ENCODE peak calls at places on chromosome 1, in five cellular contexts. One of them, this sample, is unnamed.

GRCh38 chr1:248695451-248696132 is 7.0 kb downstream of the OR14I1 start:
- DNase-seq in H9: no peak
- DNase-seq in IMR-90: peak; percentile 5
- DNase-seq in mesenchymal stem cell: no peak
- DNase-seq in H1: no peak
- DNase-seq in this sample: peak; percentile 21

GRCh38 chr1:4267381-4268261 is 367.5 kb upstream of the C1orf174 start:
- DNase-seq in H1: no peak
- DNase-seq in IMR-90: no peak
- DNase-seq in H9: no peak
- DNase-seq in mesenchymal stem cell: no peak
- DNase-seq in this sample: no peak

GRCh38 chr1:1140673-1141072 is 24.8 kb upstream of the C1orf159 start:
- DNase-seq in H9: no peak
- DNase-seq in IMR-90: no peak
- DNase-seq in H1: no peak
- DNase-seq in mesenchymal stem cell: no peak
- DNase-seq in this sample: no peak

GRCh38 chr1:224160171-224160682 is 22.8 kb upstream of the DEGS1 start:
- DNase-seq in H1: no peak
- DNase-seq in H9: no peak
- DNase-seq in mesenchymal stem cell: no peak
- DNase-seq in IMR-90: no peak
- DNase-seq in this sample: no peak

GRCh38 chr1:51070640-51071039 is 31.4 kb upstream of the C1orf185 start:
- DNase-seq in IMR-90: peak; percentile 72
- DNase-seq in H9: no peak
- DNase-seq in H1: no peak
- DNase-seq in mesenchymal stem cell: no peak
- DNase-seq in this sample: no peak

GRCh38 chr1:87510540-87510939 is 181.9 kb downstream of the LMO4 start:
- DNase-seq in mesenchymal stem cell: no peak
- DNase-seq in IMR-90: no peak
- DNase-seq in H9: no peak
- DNase-seq in H1: no peak
- DNase-seq in this sample: no peak

GRCh38 chr1:24385160-24385939 is 28.2 kb downstream of the STPG1 start:
- DNase-seq in mesenchymal stem cell: peak; percentile 50
- DNase-seq in H9: peak; percentile 74
- DNase-seq in IMR-90: peak; percentile 49
- DNase-seq in H1: peak; percentile 77
- DNase-seq in this sample: no peak

GRCh38 chr1:39574646-39575045 is 1.9 kb downstream of the PABPC4 start:
- DNase-seq in H9: no peak
- DNase-seq in H1: no peak
- DNase-seq in IMR-90: peak; percentile 35
- DNase-seq in mesenchymal stem cell: no peak
- DNase-seq in this sample: no peak

GRCh38 chr1:16605532-16605931 is 7.8 kb downstream of the NBPF1 start:
- DNase-seq in IMR-90: no peak
- DNase-seq in mesenchymal stem cell: no peak
- DNase-seq in H1: no peak
- DNase-seq in H9: peak; percentile 17
- DNase-seq in this sample: peak; percentile 85

GRCh38 chr1:165116732-165117131 is 239.8 kb downstream of the LMX1A start:
- DNase-seq in H9: no peak
- DNase-seq in mesenchymal stem cell: peak; percentile 36
- DNase-seq in IMR-90: peak; percentile 56
- DNase-seq in H1: no peak
- DNase-seq in this sample: peak; percentile 67

GRCh38 chr1:181083842-181084605 is 4.5 kb upstream of the IER5 start:
- DNase-seq in H1: no peak
- DNase-seq in H9: peak; percentile 65
- DNase-seq in IMR-90: no peak
- DNase-seq in mesenchymal stem cell: peak; percentile 61
- DNase-seq in this sample: peak; percentile 68

GRCh38 chr1:67855944-67856343 is 22.7 kb upstream of the GNG12 start:
- DNase-seq in H9: no peak
- DNase-seq in H1: no peak
- DNase-seq in mesenchymal stem cell: peak; percentile 34
- DNase-seq in IMR-90: peak; percentile 84
- DNase-seq in this sample: no peak

GRCh38 chr1:59511476-59512465 is 214.9 kb downstream of the FGGY start:
- DNase-seq in H9: no peak
- DNase-seq in IMR-90: no peak
- DNase-seq in H1: no peak
- DNase-seq in mesenchymal stem cell: no peak
- DNase-seq in this sample: no peak

GRCh38 chr1:180946537-180947507 is 34.1 kb downstream of the KIAA1614 start:
- DNase-seq in IMR-90: no peak
- DNase-seq in mesenchymal stem cell: no peak
- DNase-seq in H1: no peak
- DNase-seq in H9: no peak
- DNase-seq in this sample: no peak

GRCh38 chr1:53981220-53981619 is 35.1 kb downstream of the LRRC42 start:
- DNase-seq in mesenchymal stem cell: no peak
- DNase-seq in IMR-90: no peak
- DNase-seq in H1: no peak
- DNase-seq in H9: no peak
- DNase-seq in this sample: no peak

GRCh38 chr1:212478467-212479025 is 45.8 kb downstream of the NENF start:
- DNase-seq in H1: no peak
- DNase-seq in H9: no peak
- DNase-seq in IMR-90: no peak
- DNase-seq in mesenchymal stem cell: no peak
- DNase-seq in this sample: no peak

GRCh38 chr1:47347735-47348134 is 14.1 kb downstream of the CMPK1 start:
- DNase-seq in IMR-90: no peak
- DNase-seq in H1: no peak
- DNase-seq in mesenchymal stem cell: no peak
- DNase-seq in H9: no peak
- DNase-seq in this sample: no peak

GRCh38 chr1:6956488-6957159 is 171.4 kb downstream of the CAMTA1 start:
- DNase-seq in H9: peak; percentile 76
- DNase-seq in H1: peak; percentile 68
- DNase-seq in IMR-90: no peak
- DNase-seq in mesenchymal stem cell: no peak
- DNase-seq in this sample: no peak

GRCh38 chr1:183147735-183148134 is 38.3 kb upstream of the LAMC2 start:
- DNase-seq in mesenchymal stem cell: no peak
- DNase-seq in H1: no peak
- DNase-seq in H9: no peak
- DNase-seq in IMR-90: no peak
- DNase-seq in this sample: no peak

GRCh38 chr1:29648026-29648425 is 411.7 kb downstream of the PTPRU start:
- DNase-seq in H9: peak; percentile 10
- DNase-seq in H1: peak; percentile 37
- DNase-seq in mesenchymal stem cell: no peak
- DNase-seq in IMR-90: no peak
- DNase-seq in this sample: no peak

GRCh38 chr1:198162091-198162767 is 5.4 kb downstream of the NEK7 start:
- DNase-seq in mesenchymal stem cell: no peak
- DNase-seq in H1: no peak
- DNase-seq in H9: no peak
- DNase-seq in IMR-90: no peak
- DNase-seq in this sample: no peak

GRCh38 chr1:30668546-30669327 is 54.6 kb downstream of the MATN1 start:
- DNase-seq in H1: no peak
- DNase-seq in mesenchymal stem cell: no peak
- DNase-seq in H9: no peak
- DNase-seq in IMR-90: peak; percentile 10
- DNase-seq in this sample: no peak

GRCh38 chr1:25695991-25696330 is 79.4 kb downstream of the MAN1C1 start:
- DNase-seq in H9: no peak
- DNase-seq in mesenchymal stem cell: peak; percentile 96
- DNase-seq in H1: no peak
- DNase-seq in IMR-90: peak; percentile 97
- DNase-seq in this sample: peak; percentile 24

GRCh38 chr1:228154021-228154684 is 4.4 kb downstream of the GJC2 start:
- DNase-seq in H1: no peak
- DNase-seq in H9: no peak
- DNase-seq in mesenchymal stem cell: no peak
- DNase-seq in IMR-90: no peak
- DNase-seq in this sample: no peak

DNA sequence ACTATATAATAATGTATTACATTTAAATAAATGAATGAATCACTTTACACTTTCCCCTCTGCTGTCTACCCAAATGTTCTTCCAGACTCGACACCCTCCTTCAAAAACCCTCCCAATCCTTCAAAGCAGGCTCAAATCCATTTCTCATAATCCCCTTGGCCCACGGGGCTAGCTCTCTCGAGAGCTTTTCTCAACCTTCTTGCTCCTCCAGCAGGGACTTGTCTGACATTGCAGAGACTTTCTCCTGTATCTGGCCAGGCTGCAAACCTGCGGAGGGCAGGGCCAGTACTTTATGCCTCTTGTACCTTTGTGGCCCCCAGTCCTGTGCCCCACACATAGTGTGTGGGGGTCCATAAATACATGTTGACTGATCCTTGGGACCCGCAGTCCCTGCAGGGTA is 14.1 kb upstream of the CNTN2 start:
- DNase-seq in H9: no peak
- DNase-seq in H1: no peak
- DNase-seq in IMR-90: no peak
- DNase-seq in mesenchymal stem cell: no peak
- DNase-seq in this sample: no peak
- H4K91ac ChIP-seq in H9: no peak overlapping the region
- H4K91ac ChIP-seq in H1: no peak overlapping the region
- H4K91ac ChIP-seq in IMR-90: no peak overlapping the region
- H4K91ac ChIP-seq in mesenchymal stem cell: no peak overlapping the region
- H4K91ac ChIP-seq in this sample: no peak overlapping the region

GRCh38 chr1:99849413-99849743 is 783 bp upstream of the AGL start:
- DNase-seq in mesenchymal stem cell: no peak
- DNase-seq in H9: no peak
- DNase-seq in H1: no peak
- DNase-seq in IMR-90: no peak
- DNase-seq in this sample: no peak

GRCh38 chr1:99852648-99853047 is 2.5 kb downstream of the AGL start:
- DNase-seq in IMR-90: no peak
- DNase-seq in H1: no peak
- DNase-seq in mesenchymal stem cell: no peak
- DNase-seq in H9: no peak
- DNase-seq in this sample: no peak

GRCh38 chr1:99851850-99852454 is 1.8 kb downstream of the AGL start:
- DNase-seq in mesenchymal stem cell: no peak
- DNase-seq in H9: no peak
- DNase-seq in IMR-90: no peak
- DNase-seq in H1: no peak
- DNase-seq in this sample: no peak

GRCh38 chr1:99850458-99850974 is 355 bp downstream of the AGL start:
- DNase-seq in IMR-90: no peak
- DNase-seq in H9: no peak
- DNase-seq in mesenchymal stem cell: no peak
- DNase-seq in H1: no peak
- DNase-seq in this sample: no peak

GRCh38 chr1:99849744-99850457 is at the start of gene AGL:
- DNase-seq in H1: peak; percentile 94
- DNase-seq in IMR-90: peak; percentile 61
- DNase-seq in H9: peak; percentile 91
- DNase-seq in mesenchymal stem cell: peak; percentile 84
- DNase-seq in this sample: peak; percentile 89
- H4K91ac ChIP-seq in H1: peak within 1 kb of the TSS; percentile 94
- H4K91ac ChIP-seq in IMR-90: peak within 1 kb of the TSS; percentile 74
- H4K91ac ChIP-seq in H9: no peak within 1 kb of the TSS
- H4K91ac ChIP-seq in mesenchymal stem cell: peak within 1 kb of the TSS; percentile 99
- H4K91ac ChIP-seq in this sample: peak within 1 kb of the TSS; percentile 90

GRCh38 chr1:113983826-113984225 is 4.6 kb downstream of the OLFML3 start:
- DNase-seq in H1: no peak
- DNase-seq in IMR-90: no peak
- DNase-seq in H9: no peak
- DNase-seq in mesenchymal stem cell: no peak
- DNase-seq in this sample: no peak
- H4K91ac ChIP-seq in H1: peak overlapping the region; percentile 45
- H4K91ac ChIP-seq in IMR-90: peak overlapping the region; percentile 87
- H4K91ac ChIP-seq in H9: no peak overlapping the region
- H4K91ac ChIP-seq in mesenchymal stem cell: peak overlapping the region; percentile 93
- H4K91ac ChIP-seq in this sample: peak overlapping the region; percentile 86

DNA sequence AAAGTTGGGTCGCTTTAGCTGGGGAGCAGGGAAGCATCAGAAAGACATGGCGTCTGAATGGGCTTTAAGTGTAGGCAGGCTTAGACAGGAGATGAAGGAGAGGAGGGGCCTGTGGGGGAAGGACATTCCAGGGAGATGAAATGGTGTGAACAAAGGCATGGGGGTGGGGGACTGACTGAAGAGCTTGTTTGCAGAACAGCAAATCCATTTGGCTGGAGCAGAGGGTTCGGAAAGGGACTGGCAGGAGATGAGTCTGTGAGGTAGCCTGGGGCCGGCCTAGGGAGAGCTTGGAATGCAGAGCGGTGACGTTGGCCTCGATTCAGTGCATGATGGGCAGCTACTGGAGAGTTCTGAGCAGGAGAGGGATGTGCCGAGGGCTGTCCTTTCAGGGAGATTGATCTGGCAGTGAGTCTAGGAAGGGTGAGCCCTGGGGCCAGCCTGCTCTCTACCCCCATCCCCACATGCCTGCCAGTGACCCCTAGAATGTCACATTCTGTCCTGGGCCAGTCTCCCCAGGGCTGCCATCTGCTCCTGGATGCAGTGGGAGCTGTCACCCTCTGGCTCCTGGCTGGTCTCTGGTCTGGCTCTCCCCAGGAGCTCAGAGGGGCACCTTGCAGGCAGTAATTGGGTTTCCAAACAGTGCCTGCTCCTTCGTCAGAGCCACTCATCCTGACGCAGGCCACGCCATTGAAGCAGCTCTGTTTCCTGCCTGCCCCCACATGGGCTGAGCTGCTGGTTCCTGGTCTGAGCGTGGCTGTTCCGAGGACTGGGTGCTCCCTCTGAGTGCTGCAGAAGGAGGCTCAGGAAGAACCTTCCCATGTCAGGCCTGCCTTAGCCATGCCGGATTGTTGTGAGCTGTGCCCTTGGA is 22.3 kb upstream of the TMEM222 start:
- DNase-seq in H9: peak; percentile 79
- DNase-seq in H1: no peak
- DNase-seq in mesenchymal stem cell: peak; percentile 99
- DNase-seq in IMR-90: peak; percentile 100
- DNase-seq in this sample: peak; percentile 45
- H4K91ac ChIP-seq in H9: no peak overlapping the region
- H4K91ac ChIP-seq in H1: no peak overlapping the region
- H4K91ac ChIP-seq in mesenchymal stem cell: peak overlapping the region; percentile 99
- H4K91ac ChIP-seq in IMR-90: peak overlapping the region; percentile 99
- H4K91ac ChIP-seq in this sample: peak overlapping the region; percentile 82

GRCh38 chr1:107791381-107791780 is 173.6 kb downstream of the VAV3 start:
- DNase-seq in H1: no peak
- DNase-seq in IMR-90: no peak
- DNase-seq in mesenchymal stem cell: no peak
- DNase-seq in H9: no peak
- DNase-seq in this sample: no peak

GRCh38 chr1:107786214-107786842 is 178.7 kb downstream of the VAV3 start:
- DNase-seq in IMR-90: no peak
- DNase-seq in H1: no peak
- DNase-seq in H9: no peak
- DNase-seq in mesenchymal stem cell: no peak
- DNase-seq in this sample: no peak

GRCh38 chr1:107788189-107788588 is 176.8 kb downstream of the VAV3 start:
- DNase-seq in IMR-90: no peak
- DNase-seq in H1: no peak
- DNase-seq in H9: no peak
- DNase-seq in mesenchymal stem cell: no peak
- DNase-seq in this sample: no peak

GRCh38 chr1:107787299-107787698 is 177.7 kb downstream of the VAV3 start:
- DNase-seq in IMR-90: no peak
- DNase-seq in mesenchymal stem cell: no peak
- DNase-seq in H1: no peak
- DNase-seq in H9: peak; percentile 41
- DNase-seq in this sample: no peak

GRCh38 chr1:107789817-107790609 is 175.0 kb downstream of the VAV3 start:
- DNase-seq in mesenchymal stem cell: no peak
- DNase-seq in H9: no peak
- DNase-seq in IMR-90: no peak
- DNase-seq in H1: no peak
- DNase-seq in this sample: no peak
- H4K91ac ChIP-seq in mesenchymal stem cell: no peak overlapping the region
- H4K91ac ChIP-seq in H9: no peak overlapping the region
- H4K91ac ChIP-seq in IMR-90: no peak overlapping the region
- H4K91ac ChIP-seq in H1: no peak overlapping the region
- H4K91ac ChIP-seq in this sample: no peak overlapping the region

This sample was measured in trophoblast cell.